ENCODE peak calls at places on chromosomes 11 and 22, in ten cellular contexts. W is ELF-1; G is choroid plexus epithelial cell; K is fibroblast of pulmonary artery; Z is brain microvascular endothelial cell; C is activated CD8-positive, alpha-beta memory T cell treated with anti-CD3 and anti-CD28 coated beads for 1 hour; N is M059J; A is H7; E is adrenal gland; R is stimulated activated CD4-positive, alpha-beta T cell treated with anti-CD3 and anti-CD28 coated beads, Interleukin-2, amount 100 ng/mL, for 24 hours. B is an unnamed sample.

GRCh38 chr11:22133785-22134184 is 59.1 kb upstream of the ANO5 start:
- DNase-seq in K (no peak), A (no peak), Z (no peak), E (no peak), R (no peak), C (no peak), G (no peak), W (no peak), N (no peak), B (no peak)

GRCh38 chr11:128187829-128188228 is 399.5 kb downstream of the ETS1 start:
- DNase-seq in G (peak), Z (no peak), W (no peak), E (no peak), K (no peak), A (no peak), R (no peak), N (no peak), C (no peak), B (no peak)

GRCh38 chr11:61695917-61696316 is 15.7 kb downstream of the DAGLA start:
- DNase-seq in G (peak), W (peak), E (peak), C (peak), R (peak), K (peak), Z (peak), A (peak), N (peak), B (peak)

GRCh38 chr11:111963786-111964385 is 26.7 kb downstream of the DIXDC1 start:
- DNase-seq in C (no peak), A (no peak), E (no peak), Z (no peak), G (no peak), W (no peak), R (no peak), N (no peak), K (no peak), B (no peak)

GRCh38 chr11:15967966-15968365 is 388.4 kb downstream of the SOX6 start:
- DNase-seq in Z (no peak), K (peak), C (no peak), G (peak), R (no peak), N (peak), W (no peak), E (no peak), A (no peak), B (no peak)

GRCh38 chr11:123187670-123188507 is 7.2 kb downstream of the CLMP start:
- DNase-seq in W (no peak), C (no peak), A (no peak), Z (peak), R (no peak), G (peak), K (peak), E (no peak), N (peak), B (no peak)

GRCh38 chr11:85647078-85647477 is 689 bp upstream of the TMEM126A start:
- DNase-seq in A (no peak), E (no peak), C (no peak), Z (no peak), K (no peak), R (no peak), G (no peak), W (no peak), N (no peak), B (no peak)

GRCh38 chr22:46588279-46589140 is 31.7 kb upstream of the GRAMD4 start:
- DNase-seq in R (no peak), G (no peak), C (no peak), Z (no peak), A (peak), E (peak), W (peak), N (no peak), K (no peak), B (no peak)

GRCh38 chr22:36028646-36029405 is at the start of gene RBFOX2:
- DNase-seq in N (peak), G (peak), W (peak), A (peak), Z (peak), C (no peak), R (peak), K (peak), E (peak), B (peak)

GRCh38 chr11:12888525-12889158 is 120.5 kb upstream of the RASSF10 start:
- DNase-seq in K (peak), Z (peak), G (peak), C (peak), R (peak), A (peak), E (peak), W (peak), N (peak), B (peak)

GRCh38 chr11:34266987-34267386 is 90.8 kb downstream of the ABTB2 start:
- DNase-seq in N (peak), Z (no peak), A (no peak), W (no peak), R (no peak), G (no peak), E (no peak), K (peak), C (no peak), B (no peak)

GRCh38 chr22:49540084-49540483 is 287.6 kb downstream of the BRD1 start:
- DNase-seq in Z (no peak), R (no peak), K (no peak), C (no peak), N (no peak), A (no peak), W (no peak), E (no peak), G (no peak), B (no peak)

GRCh38 chr22:20458530-20459151 is 21.0 kb upstream of the SCARF2 start:
- DNase-seq in K (no peak), Z (no peak), G (no peak), R (no peak), E (no peak), W (no peak), N (no peak), A (no peak), C (no peak), B (no peak)

GRCh38 chr11:44823006-44823405 is 96.2 kb downstream of the TSPAN18 start:
- DNase-seq in N (no peak), E (no peak), C (no peak), K (no peak), Z (no peak), G (no peak), R (no peak), W (no peak), A (peak), B (no peak)

GRCh38 chr11:36069576-36070214 is 125.8 kb downstream of the LDLRAD3 start:
- DNase-seq in K (no peak), Z (no peak), N (no peak), C (no peak), R (no peak), E (no peak), W (peak), A (peak), G (peak), B (no peak)

GRCh38 chr11:11979487-11980117 is 28.8 kb downstream of the DKK3 start:
- DNase-seq in A (no peak), Z (peak), C (no peak), W (peak), N (peak), G (peak), R (no peak), K (peak), E (no peak), B (peak)

GRCh38 chr22:39714321-39714720 is 143.8 kb downstream of the CACNA1I start:
- DNase-seq in W (no peak), N (no peak), R (no peak), G (no peak), E (no peak), A (no peak), K (no peak), Z (no peak), C (no peak), B (no peak)

GRCh38 chr11:34749666-34750659 is 129.1 kb downstream of the EHF start:
- DNase-seq in E (peak), K (peak), N (peak), A (no peak), W (no peak), G (peak), R (no peak), Z (peak), C (no peak), B (peak)

GRCh38 chr11:45580399-45580798 is 85.0 kb downstream of the CHST1 start:
- DNase-seq in K (peak), A (peak), N (peak), C (no peak), R (no peak), Z (peak), G (peak), E (no peak), W (peak), B (no peak)

GRCh38 chr22:31937328-31937727 is 7.0 kb upstream of the YWHAH start:
- DNase-seq in K (no peak), A (no peak), G (no peak), N (no peak), Z (no peak), R (no peak), E (no peak), C (no peak), W (no peak), B (no peak)

GRCh38 chr11:18671246-18671645 is 27.3 kb upstream of the TMEM86A start:
- DNase-seq in Z (no peak), G (no peak), C (no peak), W (no peak), N (no peak), A (no peak), R (peak), K (no peak), E (no peak), B (no peak)

GRCh38 chr11:28144808-28145207 is 36.6 kb downstream of the METTL15 start:
- DNase-seq in A (no peak), Z (no peak), C (no peak), W (no peak), N (peak), R (no peak), E (no peak), G (peak), K (peak), B (no peak)

GRCh38 chr22:25564979-25565677 is 653 bp downstream of the GRK3 start:
- DNase-seq in W (peak), K (no peak), E (no peak), A (peak), N (no peak), C (no peak), Z (no peak), G (peak), R (peak), B (no peak)

GRCh38 chr11:8387141-8387540 is 123.5 kb upstream of the LMO1 start:
- DNase-seq in W (no peak), N (no peak), Z (no peak), K (no peak), C (no peak), E (no peak), A (peak), R (no peak), G (no peak), B (no peak)

GRCh38 chr22:19497245-19497644 is 17.5 kb downstream of the CDC45 start:
- DNase-seq in K (peak), A (no peak), R (no peak), E (no peak), Z (peak), N (peak), G (peak), W (no peak), C (no peak), B (no peak)

GRCh38 chr11:27770576-27770975 is 70.3 kb upstream of the BDNF start:
- DNase-seq in K (no peak), W (no peak), Z (no peak), C (no peak), A (no peak), R (no peak), N (peak), E (no peak), G (no peak), B (no peak)

GRCh38 chr11:36447514-36447913 is 62.6 kb downstream of the TRAF6 start:
- DNase-seq in A (peak), G (no peak), K (peak), C (no peak), W (no peak), N (peak), E (no peak), Z (no peak), R (no peak), B (no peak)

GRCh38 chr11:130979386-130979972 is 63.2 kb upstream of the SNX19 start:
- DNase-seq in Z (peak), W (peak), N (peak), K (peak), G (peak), R (no peak), A (peak), C (no peak), E (no peak), B (no peak)

B was measured in stomach.